ENCODE peak calls at places on chromosome 19, in nine cellular contexts. One of them, this sample, is unnamed.

GRCh38 chr19:51147663-51148062 is 5.6 kb downstream of the SIGLEC7 start:
- DNase-seq in A549: no peak
- DNase-seq in ovary: no peak
- DNase-seq in SK-N-DZ: no peak
- DNase-seq in transverse colon: no peak
- DNase-seq in ureter: no peak
- DNase-seq in CD8-positive, alpha-beta T cell: no peak
- DNase-seq in T-helper 9 cell: no peak
- DNase-seq in IMR-90: no peak
- DNase-seq in this sample: no peak

GRCh38 chr19:50333737-50334617 is 4.8 kb upstream of the KCNC3 start:
- DNase-seq in IMR-90: no peak
- DNase-seq in transverse colon: peak; percentile 84
- DNase-seq in ovary: peak; percentile 71
- DNase-seq in CD8-positive, alpha-beta T cell: no peak
- DNase-seq in A549: peak; percentile 99
- DNase-seq in ureter: peak; percentile 75
- DNase-seq in SK-N-DZ: no peak
- DNase-seq in T-helper 9 cell: peak; percentile 68
- DNase-seq in this sample: peak; percentile 90

GRCh38 chr19:48319647-48320537 is 5.5 kb upstream of the EMP3 start:
- DNase-seq in SK-N-DZ: peak; percentile 58
- DNase-seq in CD8-positive, alpha-beta T cell: peak; percentile 77
- DNase-seq in A549: peak; percentile 89
- DNase-seq in T-helper 9 cell: peak; percentile 82
- DNase-seq in transverse colon: peak; percentile 91
- DNase-seq in ureter: peak; percentile 83
- DNase-seq in ovary: peak; percentile 80
- DNase-seq in IMR-90: peak; percentile 75
- DNase-seq in this sample: peak; percentile 94

GRCh38 chr19:11821474-11821873 is 7.4 kb downstream of the ZNF440 start:
- DNase-seq in ureter: no peak
- DNase-seq in SK-N-DZ: no peak
- DNase-seq in ovary: no peak
- DNase-seq in A549: no peak
- DNase-seq in IMR-90: peak; percentile 53
- DNase-seq in T-helper 9 cell: no peak
- DNase-seq in transverse colon: no peak
- DNase-seq in CD8-positive, alpha-beta T cell: no peak
- DNase-seq in this sample: no peak

GRCh38 chr19:35013047-35013819 is 13.1 kb downstream of the GRAMD1A start:
- DNase-seq in CD8-positive, alpha-beta T cell: peak; percentile 90
- DNase-seq in A549: peak; percentile 86
- DNase-seq in ovary: peak; percentile 82
- DNase-seq in T-helper 9 cell: peak; percentile 83
- DNase-seq in transverse colon: peak; percentile 77
- DNase-seq in ureter: peak; percentile 76
- DNase-seq in IMR-90: peak; percentile 57
- DNase-seq in SK-N-DZ: peak; percentile 54
- DNase-seq in this sample: peak; percentile 86

GRCh38 chr19:8531470-8531869 is 17.5 kb upstream of the ZNF414 start:
- DNase-seq in ovary: no peak
- DNase-seq in ureter: no peak
- DNase-seq in T-helper 9 cell: no peak
- DNase-seq in A549: no peak
- DNase-seq in CD8-positive, alpha-beta T cell: no peak
- DNase-seq in IMR-90: no peak
- DNase-seq in transverse colon: no peak
- DNase-seq in SK-N-DZ: no peak
- DNase-seq in this sample: no peak

GRCh38 chr19:48994035-48994386 is 324 bp downstream of the RUVBL2 start:
- DNase-seq in A549: no peak
- DNase-seq in CD8-positive, alpha-beta T cell: no peak
- DNase-seq in SK-N-DZ: no peak
- DNase-seq in ureter: no peak
- DNase-seq in IMR-90: no peak
- DNase-seq in T-helper 9 cell: no peak
- DNase-seq in ovary: no peak
- DNase-seq in transverse colon: no peak
- DNase-seq in this sample: no peak

GRCh38 chr19:10468133-10468532 is 35.0 kb downstream of the KEAP1 start:
- DNase-seq in IMR-90: no peak
- DNase-seq in SK-N-DZ: no peak
- DNase-seq in transverse colon: no peak
- DNase-seq in T-helper 9 cell: no peak
- DNase-seq in ureter: no peak
- DNase-seq in ovary: no peak
- DNase-seq in A549: no peak
- DNase-seq in CD8-positive, alpha-beta T cell: no peak
- DNase-seq in this sample: no peak

GRCh38 chr19:15108845-15109767 is 1.9 kb downstream of the SYDE1 start:
- DNase-seq in SK-N-DZ: no peak
- DNase-seq in transverse colon: no peak
- DNase-seq in CD8-positive, alpha-beta T cell: no peak
- DNase-seq in A549: no peak
- DNase-seq in ovary: no peak
- DNase-seq in T-helper 9 cell: no peak
- DNase-seq in ureter: no peak
- DNase-seq in IMR-90: no peak
- DNase-seq in this sample: no peak

GRCh38 chr19:38247734-38248268 is 8.4 kb downstream of the PPP1R14A start:
- DNase-seq in IMR-90: no peak
- DNase-seq in CD8-positive, alpha-beta T cell: no peak
- DNase-seq in ureter: no peak
- DNase-seq in SK-N-DZ: no peak
- DNase-seq in A549: no peak
- DNase-seq in transverse colon: no peak
- DNase-seq in T-helper 9 cell: no peak
- DNase-seq in ovary: no peak
- DNase-seq in this sample: no peak

GRCh38 chr19:29372461-29372860 is 153.3 kb upstream of the VSTM2B start:
- DNase-seq in ureter: no peak
- DNase-seq in CD8-positive, alpha-beta T cell: no peak
- DNase-seq in ovary: no peak
- DNase-seq in IMR-90: no peak
- DNase-seq in SK-N-DZ: no peak
- DNase-seq in T-helper 9 cell: no peak
- DNase-seq in A549: no peak
- DNase-seq in transverse colon: no peak
- DNase-seq in this sample: no peak

GRCh38 chr19:2215281-2215751 is 20.8 kb downstream of the PLEKHJ1 start:
- DNase-seq in SK-N-DZ: no peak
- DNase-seq in ovary: no peak
- DNase-seq in A549: no peak
- DNase-seq in T-helper 9 cell: no peak
- DNase-seq in ureter: no peak
- DNase-seq in CD8-positive, alpha-beta T cell: no peak
- DNase-seq in transverse colon: no peak
- DNase-seq in IMR-90: no peak
- DNase-seq in this sample: no peak

GRCh38 chr19:46714523-46715106 is 2.3 kb downstream of the PRKD2 start:
- DNase-seq in CD8-positive, alpha-beta T cell: no peak
- DNase-seq in IMR-90: no peak
- DNase-seq in SK-N-DZ: no peak
- DNase-seq in ureter: no peak
- DNase-seq in A549: no peak
- DNase-seq in ovary: no peak
- DNase-seq in transverse colon: no peak
- DNase-seq in T-helper 9 cell: no peak
- DNase-seq in this sample: no peak

GRCh38 chr19:2186071-2186846 is 22.5 kb downstream of the DOT1L start:
- DNase-seq in A549: no peak
- DNase-seq in transverse colon: peak; percentile 69
- DNase-seq in SK-N-DZ: no peak
- DNase-seq in T-helper 9 cell: no peak
- DNase-seq in CD8-positive, alpha-beta T cell: no peak
- DNase-seq in ovary: peak; percentile 80
- DNase-seq in ureter: peak; percentile 82
- DNase-seq in IMR-90: peak; percentile 95
- DNase-seq in this sample: no peak

GRCh38 chr19:46983097-46983496 is 36.5 kb upstream of the NPAS1 start:
- DNase-seq in CD8-positive, alpha-beta T cell: no peak
- DNase-seq in T-helper 9 cell: no peak
- DNase-seq in A549: no peak
- DNase-seq in ureter: no peak
- DNase-seq in ovary: no peak
- DNase-seq in IMR-90: no peak
- DNase-seq in transverse colon: no peak
- DNase-seq in SK-N-DZ: no peak
- DNase-seq in this sample: no peak

GRCh38 chr19:32403291-32403995 is 2.1 kb upstream of the DPY19L3 start:
- DNase-seq in A549: no peak
- DNase-seq in CD8-positive, alpha-beta T cell: no peak
- DNase-seq in IMR-90: no peak
- DNase-seq in T-helper 9 cell: no peak
- DNase-seq in transverse colon: no peak
- DNase-seq in ovary: no peak
- DNase-seq in ureter: no peak
- DNase-seq in SK-N-DZ: no peak
- DNase-seq in this sample: no peak

GRCh38 chr19:1106841-1107654 is 3.3 kb downstream of the GPX4 start:
- DNase-seq in SK-N-DZ: no peak
- DNase-seq in T-helper 9 cell: no peak
- DNase-seq in A549: no peak
- DNase-seq in ureter: no peak
- DNase-seq in transverse colon: peak; percentile 32
- DNase-seq in ovary: no peak
- DNase-seq in IMR-90: peak; percentile 49
- DNase-seq in CD8-positive, alpha-beta T cell: no peak
- DNase-seq in this sample: peak; percentile 54

GRCh38 chr19:41339936-41340335 is 13.8 kb downstream of the TGFB1 start:
- DNase-seq in SK-N-DZ: no peak
- DNase-seq in ovary: no peak
- DNase-seq in CD8-positive, alpha-beta T cell: no peak
- DNase-seq in transverse colon: no peak
- DNase-seq in IMR-90: peak; percentile 61
- DNase-seq in ureter: no peak
- DNase-seq in A549: peak; percentile 83
- DNase-seq in T-helper 9 cell: no peak
- DNase-seq in this sample: no peak

GRCh38 chr19:15426485-15427349 is 7.9 kb upstream of the AKAP8L start:
- DNase-seq in transverse colon: no peak
- DNase-seq in ovary: no peak
- DNase-seq in IMR-90: no peak
- DNase-seq in T-helper 9 cell: no peak
- DNase-seq in CD8-positive, alpha-beta T cell: no peak
- DNase-seq in A549: no peak
- DNase-seq in ureter: no peak
- DNase-seq in SK-N-DZ: no peak
- DNase-seq in this sample: no peak